ENCODE peak calls at places on chromosomes 6 and 20, in nine cellular contexts. K is ovary, H is heart left ventricle, I is adrenal gland, S is esophagus squamous epithelium, P is right lobe of liver, M is uterus, E is body of pancreas, Y is IMR-90. D is an unnamed sample.

GRCh38 chr6:133854633-133855598 is 34.0 kb upstream of the TCF21 start:
- DNase-seq in M (no peak), Y (no peak), I (no peak), K (no peak), S (no peak), H (no peak), P (no peak), E (no peak), D (no peak)

GRCh38 chr6:31834704-31835375 is 7.3 kb downstream of the HSPA1B start:
- DNase-seq in P (peak), M (peak), I (peak), S (peak), K (peak), H (peak), Y (no peak), E (peak), D (peak)

GRCh38 chr6:14177413-14178082 is 60.0 kb downstream of the CD83 start:
- DNase-seq in K (no peak), M (no peak), I (no peak), S (no peak), Y (no peak), E (no peak), P (no peak), H (no peak), D (no peak)

GRCh38 chr20:25271486-25272222 is 23.8 kb downstream of the PYGB start:
- DNase-seq in M (peak), E (no peak), K (peak), S (no peak), H (peak), P (peak), I (no peak), Y (no peak), D (no peak)

GRCh38 chr6:129416337-129416990 is 293.5 kb downstream of the ARHGAP18 start:
- DNase-seq in Y (no peak), M (no peak), P (no peak), E (no peak), I (no peak), K (no peak), H (peak), S (no peak), D (no peak)

GRCh38 chr6:138814179-138814834 is 18.4 kb downstream of the ECT2L start:
- DNase-seq in E (no peak), P (no peak), I (no peak), K (no peak), H (no peak), Y (no peak), S (no peak), M (no peak), D (no peak)

GRCh38 chr20:22248052-22248667 is 336.2 kb downstream of the FOXA2 start:
- DNase-seq in H (no peak), S (no peak), I (no peak), M (no peak), E (no peak), P (no peak), Y (no peak), K (no peak), D (peak)

GRCh38 chr20:56956536-56956935 is 309.9 kb downstream of the BMP7 start:
- DNase-seq in H (no peak), Y (no peak), P (no peak), K (no peak), M (no peak), E (no peak), S (no peak), I (no peak), D (no peak)

GRCh38 chr6:144150673-144151009 is 324 bp downstream of the STX11 start:
- DNase-seq in H (peak), Y (peak), K (no peak), S (no peak), M (no peak), P (no peak), I (no peak), E (no peak), D (peak)

GRCh38 chr20:25318471-25319240 is 70.8 kb downstream of the PYGB start:
- DNase-seq in Y (no peak), S (no peak), I (peak), H (no peak), E (no peak), P (peak), M (no peak), K (peak), D (peak)

GRCh38 chr20:62009322-62009721 is 56.4 kb downstream of the TAF4 start:
- DNase-seq in K (no peak), M (no peak), S (no peak), P (no peak), H (no peak), Y (no peak), I (no peak), E (no peak), D (peak)

GRCh38 chr6:5063617-5064016 is 21.5 kb upstream of the PPP1R3G start:
- DNase-seq in I (no peak), P (no peak), S (no peak), Y (no peak), E (no peak), K (no peak), M (no peak), H (no peak), D (no peak)

GRCh38 chr6:157434349-157435016 is 53.5 kb downstream of the ZDHHC14 start:
- DNase-seq in I (peak), H (peak), S (no peak), M (peak), E (peak), K (peak), Y (no peak), P (peak), D (peak)

GRCh38 chr20:9493818-9494217 is 20.6 kb upstream of the LAMP5 start:
- DNase-seq in H (no peak), I (no peak), M (no peak), E (no peak), K (no peak), S (no peak), Y (no peak), P (no peak), D (no peak)

GRCh38 chr6:7146079-7146828 is 38.5 kb downstream of the RREB1 start:
- DNase-seq in M (peak), K (no peak), I (no peak), H (peak), Y (peak), S (no peak), P (no peak), E (peak), D (peak)

GRCh38 chr6:35691027-35691824 is 2.5 kb upstream of the FKBP5 start:
- DNase-seq in K (peak), Y (peak), P (peak), M (peak), E (peak), S (no peak), I (peak), H (peak), D (peak)

GRCh38 chr6:149140137-149140909 is 177.2 kb upstream of the TAB2 start:
- DNase-seq in K (no peak), M (no peak), P (no peak), E (no peak), Y (no peak), S (no peak), H (no peak), I (no peak), D (no peak)

GRCh38 chr20:46717818-46718541 is 8.5 kb downstream of the SLC2A10 start:
- DNase-seq in P (no peak), I (no peak), M (no peak), K (no peak), S (no peak), E (no peak), Y (no peak), H (no peak), D (no peak)

GRCh38 chr20:39132511-39132910 is 170.4 kb downstream of the DHX35 start:
- DNase-seq in M (no peak), S (no peak), E (no peak), H (no peak), Y (no peak), K (no peak), P (no peak), I (no peak), D (no peak)

GRCh38 chr6:11537229-11538048 is at the start of gene TMEM170B:
- DNase-seq in Y (peak), H (peak), M (peak), P (peak), K (peak), E (peak), I (peak), S (peak), D (peak)

GRCh38 chr6:92887871-92888270 is 531.5 kb downstream of the EPHA7 start:
- DNase-seq in P (no peak), M (no peak), Y (no peak), E (no peak), K (no peak), H (no peak), I (no peak), S (no peak), D (no peak)

GRCh38 chr20:41837669-41838224 is 219.6 kb upstream of the CHD6 start:
- DNase-seq in K (no peak), E (no peak), S (no peak), M (no peak), P (no peak), H (no peak), I (no peak), Y (no peak), D (no peak)

GRCh38 chr6:57143690-57144089 is 28.4 kb upstream of the BAG2 start:
- DNase-seq in Y (no peak), S (no peak), I (no peak), M (no peak), P (no peak), H (no peak), E (no peak), K (no peak), D (no peak)

GRCh38 chr20:4937422-4938319 is 63.6 kb downstream of the SLC23A2 start:
- DNase-seq in M (no peak), Y (peak), K (no peak), E (peak), S (no peak), P (no peak), I (no peak), H (no peak), D (no peak)

GRCh38 chr20:49338061-49338460 is 60.2 kb upstream of the ZNFX1 start:
- DNase-seq in P (no peak), Y (no peak), M (no peak), S (no peak), I (no peak), K (no peak), E (no peak), H (no peak), D (no peak)

GRCh38 chr20:47453167-47453782 is 48.4 kb upstream of the NCOA3 start:
- DNase-seq in K (no peak), Y (peak), H (no peak), P (no peak), S (no peak), M (no peak), E (no peak), I (no peak), D (no peak)

GRCh38 chr20:18496042-18496441 is 983 bp downstream of the RBBP9 start:
- DNase-seq in H (no peak), M (no peak), Y (no peak), P (peak), I (no peak), S (no peak), E (no peak), K (no peak), D (no peak)

GRCh38 chr20:21019831-21020655 is 86.1 kb downstream of the LINC00237 start:
- DNase-seq in S (no peak), Y (no peak), M (no peak), E (no peak), P (no peak), H (no peak), I (no peak), K (peak), D (no peak)

GRCh38 chr6:105601541-105602174 is 198.8 kb upstream of the PREP start:
- DNase-seq in K (peak), S (no peak), P (no peak), H (peak), I (peak), Y (peak), M (peak), E (peak), D (peak)

GRCh38 chr20:32439132-32439829 is 81.2 kb downstream of the ASXL1 start:
- DNase-seq in M (no peak), S (no peak), E (no peak), K (no peak), Y (peak), I (no peak), H (no peak), P (no peak), D (peak)

GRCh38 chr20:32534661-32535240 is 50.4 kb downstream of the NOL4L start:
- DNase-seq in P (no peak), E (no peak), S (no peak), Y (no peak), I (no peak), K (no peak), H (no peak), M (no peak), D (no peak)

GRCh38 chr20:61357119-61357518 is 105.1 kb downstream of the CDH4 start:
- DNase-seq in I (no peak), E (no peak), H (no peak), Y (no peak), K (no peak), S (no peak), P (no peak), M (no peak), D (no peak)

GRCh38 chr6:43510827-43511163 is 649 bp upstream of the LRRC73 start:
- DNase-seq in H (no peak), E (peak), S (no peak), K (no peak), M (no peak), P (no peak), I (no peak), Y (no peak), D (no peak)

GRCh38 chr20:62513991-62514390 is 38.2 kb upstream of the GATA5 start:
- DNase-seq in Y (no peak), I (no peak), E (no peak), K (no peak), S (no peak), H (no peak), M (no peak), P (no peak), D (no peak)

GRCh38 chr6:101386982-101387381 is 6.5 kb upstream of the GRIK2 start:
- DNase-seq in E (no peak), K (no peak), M (no peak), Y (no peak), H (no peak), P (no peak), S (no peak), I (no peak), D (no peak)

GRCh38 chr6:88168362-88168761 is 2.2 kb upstream of the CNR1 start:
- DNase-seq in P (no peak), K (no peak), M (no peak), S (no peak), E (no peak), H (no peak), I (no peak), Y (no peak), D (no peak)
- TF ChIP-seq CTCF in P (no peak), K (no peak), M (no peak), S (no peak), E (no peak), H (no peak), I (no peak), Y (no peak), D (no peak)

GRCh38 chr6:118397653-118398052 is 150.4 kb upstream of the PLN start:
- DNase-seq in K (no peak), Y (no peak), E (no peak), S (no peak), M (no peak), I (no peak), P (no peak), H (no peak), D (no peak)

GRCh38 chr6:118401325-118401998 is 146.6 kb upstream of the PLN start:
- DNase-seq in S (no peak), M (no peak), P (no peak), H (no peak), E (no peak), Y (no peak), I (no peak), K (no peak), D (no peak)

GRCh38 chr6:118400098-118400497 is 148.0 kb upstream of the PLN start:
- DNase-seq in S (no peak), H (no peak), I (no peak), Y (no peak), E (no peak), P (no peak), M (no peak), K (no peak), D (no peak)

GRCh38 chr6:118400582-118400981 is 147.5 kb upstream of the PLN start:
- DNase-seq in I (no peak), P (no peak), M (no peak), H (no peak), K (no peak), S (no peak), E (no peak), Y (peak), D (no peak)

DNA sequence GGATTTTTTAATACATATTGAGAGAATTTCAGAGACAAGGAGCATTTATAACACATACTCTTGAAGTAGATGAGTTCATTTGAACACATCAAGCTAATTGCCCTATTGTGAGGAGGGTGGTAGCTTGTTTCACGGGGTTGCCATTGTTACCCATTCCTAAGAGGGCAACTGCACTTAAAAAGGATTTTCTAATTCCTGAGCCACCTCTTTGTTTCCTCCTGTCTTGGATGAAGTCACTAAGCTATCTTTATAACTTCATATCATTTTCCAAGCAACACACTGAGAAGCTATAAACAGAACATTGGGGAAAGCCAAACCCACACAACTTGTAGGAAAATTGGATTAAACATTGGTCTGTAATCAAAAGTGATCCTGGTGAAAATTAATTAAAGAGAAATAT is 150.0 kb upstream of the PLN start:
- DNase-seq in H (no peak), K (no peak), M (no peak), Y (no peak), E (no peak), I (no peak), S (no peak), P (no peak), D (no peak)
- TF ChIP-seq POLR2A in H (no peak), K (no peak), M (no peak), Y (no peak), E (no peak), I (no peak), S (no peak), P (no peak), D (no peak)

GRCh38 chr6:45086685-45087084 is 241.4 kb upstream of the RUNX2 start:
- DNase-seq in K (no peak), H (no peak), M (no peak), P (no peak), I (no peak), S (no peak), E (no peak), Y (no peak), D (no peak)
- TF ChIP-seq CTCF in K (no peak), H (no peak), M (no peak), P (peak), I (peak), S (no peak), E (no peak), Y (no peak), D (no peak)

GRCh38 chr6:32838114-32838958 is at the start of gene TAP2:
- DNase-seq in K (peak), P (peak), Y (peak), M (peak), H (peak), S (peak), I (peak), E (peak), D (peak)
- TF ChIP-seq POLR2A in K (peak), P (peak), Y (peak), M (peak), H (peak), S (peak), I (peak), E (peak), D (no peak)

D was measured in testis.